ENCODE peak calls at places on chromosomes 5 and 9, in ten cellular contexts. One of them, this sample, is unnamed.

GRCh38 chr9:123343428-123344272 is 12.3 kb upstream of the CRB2 start:
- DNase-seq in GM23338: no peak
- DNase-seq in transverse colon: no peak
- DNase-seq in breast epithelium: no peak
- DNase-seq in SK-N-SH: no peak
- DNase-seq in K562: peak
- DNase-seq in HL-60: peak
- DNase-seq in prostate gland: no peak
- DNase-seq in Panc1: no peak
- DNase-seq in suprapubic skin: no peak
- DNase-seq in this sample: no peak

GRCh38 chr9:71384343-71384742 is 262.9 kb upstream of the TRPM3 start:
- DNase-seq in prostate gland: no peak
- DNase-seq in HL-60: no peak
- DNase-seq in Panc1: no peak
- DNase-seq in suprapubic skin: no peak
- DNase-seq in SK-N-SH: no peak
- DNase-seq in breast epithelium: no peak
- DNase-seq in GM23338: peak
- DNase-seq in K562: no peak
- DNase-seq in transverse colon: no peak
- DNase-seq in this sample: no peak

GRCh38 chr9:124180557-124180956 is 77.2 kb upstream of the NEK6 start:
- DNase-seq in SK-N-SH: peak
- DNase-seq in transverse colon: peak
- DNase-seq in Panc1: no peak
- DNase-seq in breast epithelium: no peak
- DNase-seq in K562: no peak
- DNase-seq in suprapubic skin: peak
- DNase-seq in HL-60: no peak
- DNase-seq in GM23338: no peak
- DNase-seq in prostate gland: no peak
- DNase-seq in this sample: no peak

GRCh38 chr5:92801921-92802320 is 779.1 kb downstream of the NR2F1-AS1 start:
- DNase-seq in transverse colon: no peak
- DNase-seq in SK-N-SH: no peak
- DNase-seq in K562: no peak
- DNase-seq in suprapubic skin: no peak
- DNase-seq in prostate gland: no peak
- DNase-seq in HL-60: no peak
- DNase-seq in breast epithelium: no peak
- DNase-seq in GM23338: no peak
- DNase-seq in Panc1: no peak
- DNase-seq in this sample: no peak

GRCh38 chr9:123350590-123351310 is 5.2 kb upstream of the CRB2 start:
- DNase-seq in breast epithelium: no peak
- DNase-seq in K562: no peak
- DNase-seq in HL-60: no peak
- DNase-seq in suprapubic skin: no peak
- DNase-seq in GM23338: no peak
- DNase-seq in transverse colon: no peak
- DNase-seq in Panc1: no peak
- DNase-seq in SK-N-SH: no peak
- DNase-seq in prostate gland: no peak
- DNase-seq in this sample: no peak

GRCh38 chr5:26009742-26010141 is 1028.6 kb downstream of the CDH9 start:
- DNase-seq in K562: no peak
- DNase-seq in HL-60: no peak
- DNase-seq in GM23338: peak
- DNase-seq in transverse colon: no peak
- DNase-seq in Panc1: no peak
- DNase-seq in breast epithelium: no peak
- DNase-seq in prostate gland: no peak
- DNase-seq in suprapubic skin: no peak
- DNase-seq in SK-N-SH: no peak
- DNase-seq in this sample: no peak

GRCh38 chr5:17105744-17106450 is 111.5 kb upstream of the BASP1 start:
- DNase-seq in breast epithelium: no peak
- DNase-seq in transverse colon: no peak
- DNase-seq in K562: no peak
- DNase-seq in SK-N-SH: no peak
- DNase-seq in HL-60: no peak
- DNase-seq in Panc1: no peak
- DNase-seq in prostate gland: no peak
- DNase-seq in suprapubic skin: peak
- DNase-seq in GM23338: no peak
- DNase-seq in this sample: no peak

GRCh38 chr5:76701298-76701697 is 14.6 kb upstream of the F2R start:
- DNase-seq in GM23338: no peak
- DNase-seq in suprapubic skin: no peak
- DNase-seq in SK-N-SH: no peak
- DNase-seq in HL-60: no peak
- DNase-seq in Panc1: no peak
- DNase-seq in K562: no peak
- DNase-seq in transverse colon: no peak
- DNase-seq in prostate gland: no peak
- DNase-seq in breast epithelium: no peak
- DNase-seq in this sample: no peak

GRCh38 chr5:167147879-167148278 is 1143.6 kb upstream of the WWC1 start:
- DNase-seq in prostate gland: no peak
- DNase-seq in Panc1: no peak
- DNase-seq in GM23338: no peak
- DNase-seq in suprapubic skin: no peak
- DNase-seq in HL-60: no peak
- DNase-seq in breast epithelium: no peak
- DNase-seq in K562: no peak
- DNase-seq in transverse colon: no peak
- DNase-seq in SK-N-SH: no peak
- DNase-seq in this sample: no peak

GRCh38 chr5:54721951-54722654 is 204.5 kb downstream of the SNX18 start:
- DNase-seq in breast epithelium: no peak
- DNase-seq in K562: no peak
- DNase-seq in HL-60: no peak
- DNase-seq in prostate gland: no peak
- DNase-seq in Panc1: no peak
- DNase-seq in suprapubic skin: no peak
- DNase-seq in SK-N-SH: no peak
- DNase-seq in GM23338: no peak
- DNase-seq in transverse colon: no peak
- DNase-seq in this sample: no peak

GRCh38 chr5:109852371-109853160 is 162.8 kb downstream of the MAN2A1 start:
- DNase-seq in Panc1: no peak
- DNase-seq in SK-N-SH: no peak
- DNase-seq in HL-60: no peak
- DNase-seq in suprapubic skin: no peak
- DNase-seq in breast epithelium: no peak
- DNase-seq in GM23338: no peak
- DNase-seq in K562: no peak
- DNase-seq in prostate gland: no peak
- DNase-seq in transverse colon: no peak
- DNase-seq in this sample: no peak

GRCh38 chr9:28059192-28059591 is 485.9 kb upstream of the C9orf72 start:
- DNase-seq in breast epithelium: no peak
- DNase-seq in prostate gland: no peak
- DNase-seq in HL-60: no peak
- DNase-seq in suprapubic skin: no peak
- DNase-seq in GM23338: no peak
- DNase-seq in Panc1: no peak
- DNase-seq in transverse colon: no peak
- DNase-seq in SK-N-SH: no peak
- DNase-seq in K562: no peak
- DNase-seq in this sample: no peak

GRCh38 chr5:56361398-56361797 is 128.3 kb upstream of the ANKRD55 start:
- DNase-seq in prostate gland: no peak
- DNase-seq in transverse colon: no peak
- DNase-seq in HL-60: no peak
- DNase-seq in suprapubic skin: no peak
- DNase-seq in K562: no peak
- DNase-seq in SK-N-SH: no peak
- DNase-seq in GM23338: no peak
- DNase-seq in Panc1: no peak
- DNase-seq in breast epithelium: no peak
- DNase-seq in this sample: no peak

GRCh38 chr5:59275537-59276276 is 617.8 kb downstream of the PDE4D start:
- DNase-seq in GM23338: peak
- DNase-seq in K562: no peak
- DNase-seq in breast epithelium: no peak
- DNase-seq in transverse colon: peak
- DNase-seq in SK-N-SH: no peak
- DNase-seq in HL-60: no peak
- DNase-seq in prostate gland: peak
- DNase-seq in suprapubic skin: no peak
- DNase-seq in Panc1: no peak
- DNase-seq in this sample: no peak
- TF ChIP-seq POLR2AphosphoS5 in GM23338: no peak
- TF ChIP-seq POLR2AphosphoS5 in K562: no peak
- TF ChIP-seq POLR2AphosphoS5 in breast epithelium: no peak
- TF ChIP-seq POLR2AphosphoS5 in transverse colon: peak
- TF ChIP-seq POLR2AphosphoS5 in SK-N-SH: no peak
- TF ChIP-seq POLR2AphosphoS5 in HL-60: no peak
- TF ChIP-seq POLR2AphosphoS5 in prostate gland: peak
- TF ChIP-seq POLR2AphosphoS5 in suprapubic skin: no peak
- TF ChIP-seq POLR2AphosphoS5 in Panc1: no peak
- TF ChIP-seq POLR2AphosphoS5 in this sample: no peak

GRCh38 chr9:129143461-129143927 is 32.3 kb downstream of the PTPA start:
- DNase-seq in SK-N-SH: no peak
- DNase-seq in Panc1: no peak
- DNase-seq in GM23338: peak
- DNase-seq in HL-60: no peak
- DNase-seq in breast epithelium: no peak
- DNase-seq in transverse colon: peak
- DNase-seq in prostate gland: no peak
- DNase-seq in suprapubic skin: no peak
- DNase-seq in K562: peak
- DNase-seq in this sample: peak

GRCh38 chr9:129142115-129142514 is 30.9 kb downstream of the PTPA start:
- DNase-seq in breast epithelium: no peak
- DNase-seq in Panc1: no peak
- DNase-seq in GM23338: no peak
- DNase-seq in suprapubic skin: no peak
- DNase-seq in K562: no peak
- DNase-seq in HL-60: no peak
- DNase-seq in prostate gland: no peak
- DNase-seq in SK-N-SH: no peak
- DNase-seq in transverse colon: no peak
- DNase-seq in this sample: no peak

GRCh38 chr9:129141066-129142041 is 30.1 kb downstream of the PTPA start:
- DNase-seq in transverse colon: peak
- DNase-seq in breast epithelium: peak
- DNase-seq in suprapubic skin: no peak
- DNase-seq in SK-N-SH: no peak
- DNase-seq in GM23338: no peak
- DNase-seq in HL-60: peak
- DNase-seq in K562: no peak
- DNase-seq in Panc1: no peak
- DNase-seq in prostate gland: peak
- DNase-seq in this sample: peak

GRCh38 chr9:129142536-129142935 is 31.3 kb downstream of the PTPA start:
- DNase-seq in transverse colon: no peak
- DNase-seq in K562: no peak
- DNase-seq in Panc1: no peak
- DNase-seq in HL-60: no peak
- DNase-seq in breast epithelium: no peak
- DNase-seq in GM23338: no peak
- DNase-seq in prostate gland: no peak
- DNase-seq in suprapubic skin: no peak
- DNase-seq in SK-N-SH: no peak
- DNase-seq in this sample: no peak

GRCh38 chr9:129143031-129143441 is 31.8 kb downstream of the PTPA start:
- DNase-seq in transverse colon: peak
- DNase-seq in breast epithelium: peak
- DNase-seq in HL-60: peak
- DNase-seq in K562: peak
- DNase-seq in Panc1: peak
- DNase-seq in prostate gland: peak
- DNase-seq in GM23338: peak
- DNase-seq in suprapubic skin: peak
- DNase-seq in SK-N-SH: peak
- DNase-seq in this sample: peak
- TF ChIP-seq POLR2AphosphoS5 in transverse colon: peak
- TF ChIP-seq POLR2AphosphoS5 in breast epithelium: peak
- TF ChIP-seq POLR2AphosphoS5 in HL-60: no peak
- TF ChIP-seq POLR2AphosphoS5 in K562: no peak
- TF ChIP-seq POLR2AphosphoS5 in Panc1: no peak
- TF ChIP-seq POLR2AphosphoS5 in prostate gland: peak
- TF ChIP-seq POLR2AphosphoS5 in GM23338: no peak
- TF ChIP-seq POLR2AphosphoS5 in suprapubic skin: peak
- TF ChIP-seq POLR2AphosphoS5 in SK-N-SH: no peak
- TF ChIP-seq POLR2AphosphoS5 in this sample: peak

DNA sequence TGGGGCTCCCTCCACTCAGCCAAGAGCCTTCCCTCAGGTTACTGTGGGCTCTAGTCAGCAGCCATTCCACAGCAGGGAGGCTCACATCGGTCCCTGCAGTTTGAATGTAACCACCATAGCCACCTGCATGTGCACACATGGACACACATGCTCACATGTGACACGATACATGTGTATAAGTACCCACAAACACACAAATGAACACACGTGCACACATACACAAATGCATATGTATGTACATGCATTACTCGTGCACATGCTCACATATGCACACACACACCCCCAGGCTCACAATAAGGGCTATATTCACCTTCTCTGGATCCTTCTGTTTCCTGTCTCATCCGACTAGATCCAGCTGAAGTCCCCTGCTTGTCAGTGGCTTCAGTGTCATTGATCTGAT is 36.2 kb downstream of the UBE2QL1 start:
- DNase-seq in prostate gland: no peak
- DNase-seq in GM23338: no peak
- DNase-seq in suprapubic skin: no peak
- DNase-seq in Panc1: no peak
- DNase-seq in K562: no peak
- DNase-seq in HL-60: no peak
- DNase-seq in transverse colon: no peak
- DNase-seq in breast epithelium: no peak
- DNase-seq in SK-N-SH: no peak
- DNase-seq in this sample: no peak
- TF ChIP-seq POLR2AphosphoS5 in prostate gland: no peak
- TF ChIP-seq POLR2AphosphoS5 in GM23338: no peak
- TF ChIP-seq POLR2AphosphoS5 in suprapubic skin: no peak
- TF ChIP-seq POLR2AphosphoS5 in Panc1: no peak
- TF ChIP-seq POLR2AphosphoS5 in K562: no peak
- TF ChIP-seq POLR2AphosphoS5 in HL-60: no peak
- TF ChIP-seq POLR2AphosphoS5 in transverse colon: no peak
- TF ChIP-seq POLR2AphosphoS5 in breast epithelium: no peak
- TF ChIP-seq POLR2AphosphoS5 in SK-N-SH: no peak
- TF ChIP-seq POLR2AphosphoS5 in this sample: no peak

DNA sequence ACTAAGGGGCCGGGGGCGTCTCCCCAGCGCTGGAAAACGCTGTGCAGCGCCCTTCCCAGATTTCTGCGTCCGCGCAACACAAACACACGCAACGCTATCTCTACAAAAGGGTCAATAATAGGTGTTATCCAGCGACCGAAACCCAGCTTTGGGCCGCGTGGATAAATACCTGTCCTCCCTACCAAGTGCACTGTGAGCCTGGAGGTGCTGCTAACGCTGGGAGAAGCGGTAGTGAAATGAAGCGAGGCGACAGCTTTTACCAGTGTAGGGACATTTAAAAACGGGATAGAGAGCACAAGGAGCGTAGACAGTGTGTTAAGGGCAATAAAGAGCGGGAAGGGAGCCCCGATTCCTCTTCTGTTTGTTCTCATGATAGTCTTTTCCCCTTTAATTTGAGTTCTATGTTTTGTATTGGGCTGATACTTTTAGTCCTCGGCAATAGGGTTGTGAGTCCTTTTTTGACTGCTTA is 415 bp upstream of the DEPDC1B start:
- DNase-seq in prostate gland: peak
- DNase-seq in SK-N-SH: peak
- DNase-seq in transverse colon: peak
- DNase-seq in HL-60: peak
- DNase-seq in K562: no peak
- DNase-seq in GM23338: no peak
- DNase-seq in breast epithelium: no peak
- DNase-seq in Panc1: no peak
- DNase-seq in suprapubic skin: no peak
- DNase-seq in this sample: no peak
- TF ChIP-seq POLR2AphosphoS5 in prostate gland: no peak
- TF ChIP-seq POLR2AphosphoS5 in SK-N-SH: no peak
- TF ChIP-seq POLR2AphosphoS5 in transverse colon: no peak
- TF ChIP-seq POLR2AphosphoS5 in HL-60: no peak
- TF ChIP-seq POLR2AphosphoS5 in K562: no peak
- TF ChIP-seq POLR2AphosphoS5 in GM23338: no peak
- TF ChIP-seq POLR2AphosphoS5 in breast epithelium: no peak
- TF ChIP-seq POLR2AphosphoS5 in Panc1: peak
- TF ChIP-seq POLR2AphosphoS5 in suprapubic skin: no peak
- TF ChIP-seq POLR2AphosphoS5 in this sample: no peak